ENCODE peak calls at places on chromosomes 5 and 9, in ten cellular contexts. One of them, this sample, is unnamed.

GRCh38 chr5:111308951-111309350 is 84.8 kb downstream of the CAMK4 start:
- DNase-seq in Karpas-422: no peak
- DNase-seq in lung: no peak
- DNase-seq in pancreas: no peak
- DNase-seq in heart left ventricle: no peak
- DNase-seq in GM23338: peak; percentile 49
- DNase-seq in A673: no peak
- DNase-seq in GM06990: no peak
- DNase-seq in sigmoid colon: no peak
- DNase-seq in effector memory CD4-positive, alpha-beta T cell: no peak
- DNase-seq in this sample: peak; percentile 21

GRCh38 chr5:14321936-14322335 is 178.8 kb downstream of the TRIO start:
- DNase-seq in GM23338: no peak
- DNase-seq in effector memory CD4-positive, alpha-beta T cell: no peak
- DNase-seq in GM06990: no peak
- DNase-seq in Karpas-422: no peak
- DNase-seq in heart left ventricle: no peak
- DNase-seq in sigmoid colon: no peak
- DNase-seq in pancreas: no peak
- DNase-seq in lung: no peak
- DNase-seq in A673: no peak
- DNase-seq in this sample: no peak

GRCh38 chr9:35716236-35716635 is 15.8 kb downstream of the TLN1 start:
- DNase-seq in GM06990: no peak
- DNase-seq in pancreas: no peak
- DNase-seq in lung: no peak
- DNase-seq in Karpas-422: no peak
- DNase-seq in A673: no peak
- DNase-seq in heart left ventricle: no peak
- DNase-seq in GM23338: no peak
- DNase-seq in effector memory CD4-positive, alpha-beta T cell: no peak
- DNase-seq in sigmoid colon: peak; percentile 74
- DNase-seq in this sample: no peak

GRCh38 chr5:43215073-43215631 is 23.1 kb downstream of the NIM1K start:
- DNase-seq in effector memory CD4-positive, alpha-beta T cell: no peak
- DNase-seq in pancreas: no peak
- DNase-seq in GM23338: no peak
- DNase-seq in A673: peak; percentile 70
- DNase-seq in Karpas-422: peak; percentile 97
- DNase-seq in lung: peak; percentile 62
- DNase-seq in GM06990: no peak
- DNase-seq in sigmoid colon: no peak
- DNase-seq in heart left ventricle: no peak
- DNase-seq in this sample: no peak

GRCh38 chr5:167759411-167759821 is 532.0 kb upstream of the WWC1 start:
- DNase-seq in pancreas: no peak
- DNase-seq in A673: no peak
- DNase-seq in effector memory CD4-positive, alpha-beta T cell: no peak
- DNase-seq in sigmoid colon: no peak
- DNase-seq in GM23338: no peak
- DNase-seq in lung: no peak
- DNase-seq in GM06990: no peak
- DNase-seq in Karpas-422: no peak
- DNase-seq in heart left ventricle: no peak
- DNase-seq in this sample: no peak

GRCh38 chr9:131045300-131046092 is 36.5 kb downstream of the LAMC3 start:
- DNase-seq in effector memory CD4-positive, alpha-beta T cell: no peak
- DNase-seq in Karpas-422: peak; percentile 66
- DNase-seq in GM23338: no peak
- DNase-seq in lung: no peak
- DNase-seq in heart left ventricle: no peak
- DNase-seq in GM06990: no peak
- DNase-seq in pancreas: no peak
- DNase-seq in A673: no peak
- DNase-seq in sigmoid colon: no peak
- DNase-seq in this sample: no peak

GRCh38 chr5:82719368-82719767 is 357.8 kb downstream of the TMEM167A start:
- DNase-seq in GM06990: peak; percentile 11
- DNase-seq in A673: peak; percentile 59
- DNase-seq in pancreas: no peak
- DNase-seq in GM23338: no peak
- DNase-seq in heart left ventricle: peak; percentile 13
- DNase-seq in lung: no peak
- DNase-seq in sigmoid colon: no peak
- DNase-seq in effector memory CD4-positive, alpha-beta T cell: no peak
- DNase-seq in Karpas-422: no peak
- DNase-seq in this sample: no peak

GRCh38 chr5:175836741-175837729 is 34.3 kb upstream of the CPLX2 start:
- DNase-seq in Karpas-422: no peak
- DNase-seq in pancreas: no peak
- DNase-seq in heart left ventricle: no peak
- DNase-seq in A673: no peak
- DNase-seq in lung: no peak
- DNase-seq in GM23338: peak; percentile 27
- DNase-seq in sigmoid colon: no peak
- DNase-seq in effector memory CD4-positive, alpha-beta T cell: no peak
- DNase-seq in GM06990: no peak
- DNase-seq in this sample: peak; percentile 81

GRCh38 chr5:158922816-158923215 is 176.9 kb downstream of the EBF1 start:
- DNase-seq in sigmoid colon: no peak
- DNase-seq in heart left ventricle: no peak
- DNase-seq in GM23338: no peak
- DNase-seq in GM06990: no peak
- DNase-seq in effector memory CD4-positive, alpha-beta T cell: no peak
- DNase-seq in A673: no peak
- DNase-seq in pancreas: no peak
- DNase-seq in Karpas-422: no peak
- DNase-seq in lung: no peak
- DNase-seq in this sample: no peak

GRCh38 chr5:73985145-73985544 is 359.1 kb downstream of the ARHGEF28 start:
- DNase-seq in heart left ventricle: no peak
- DNase-seq in GM06990: no peak
- DNase-seq in GM23338: peak; percentile 36
- DNase-seq in lung: no peak
- DNase-seq in pancreas: peak; percentile 12
- DNase-seq in sigmoid colon: no peak
- DNase-seq in Karpas-422: no peak
- DNase-seq in effector memory CD4-positive, alpha-beta T cell: no peak
- DNase-seq in A673: peak; percentile 13
- DNase-seq in this sample: peak; percentile 10

GRCh38 chr9:128434340-128434739 is 13.7 kb downstream of the CERCAM start:
- DNase-seq in heart left ventricle: no peak
- DNase-seq in A673: no peak
- DNase-seq in effector memory CD4-positive, alpha-beta T cell: no peak
- DNase-seq in GM23338: no peak
- DNase-seq in lung: no peak
- DNase-seq in pancreas: no peak
- DNase-seq in sigmoid colon: no peak
- DNase-seq in GM06990: no peak
- DNase-seq in Karpas-422: no peak
- DNase-seq in this sample: peak; percentile 41

GRCh38 chr9:83669067-83669466 is 38.7 kb downstream of the UBQLN1 start:
- DNase-seq in GM23338: no peak
- DNase-seq in A673: no peak
- DNase-seq in Karpas-422: no peak
- DNase-seq in lung: no peak
- DNase-seq in sigmoid colon: no peak
- DNase-seq in pancreas: no peak
- DNase-seq in heart left ventricle: no peak
- DNase-seq in GM06990: no peak
- DNase-seq in effector memory CD4-positive, alpha-beta T cell: no peak
- DNase-seq in this sample: no peak

GRCh38 chr9:2461886-2462285 is 159.7 kb upstream of the VLDLR start:
- DNase-seq in Karpas-422: peak; percentile 64
- DNase-seq in sigmoid colon: no peak
- DNase-seq in A673: peak; percentile 79
- DNase-seq in heart left ventricle: no peak
- DNase-seq in GM06990: no peak
- DNase-seq in pancreas: no peak
- DNase-seq in GM23338: no peak
- DNase-seq in lung: no peak
- DNase-seq in effector memory CD4-positive, alpha-beta T cell: no peak
- DNase-seq in this sample: no peak

GRCh38 chr5:66896207-66896606 is 300.0 kb downstream of the MAST4 start:
- DNase-seq in GM06990: no peak
- DNase-seq in A673: no peak
- DNase-seq in effector memory CD4-positive, alpha-beta T cell: no peak
- DNase-seq in GM23338: no peak
- DNase-seq in pancreas: no peak
- DNase-seq in lung: no peak
- DNase-seq in heart left ventricle: no peak
- DNase-seq in sigmoid colon: no peak
- DNase-seq in Karpas-422: no peak
- DNase-seq in this sample: no peak

DNA sequence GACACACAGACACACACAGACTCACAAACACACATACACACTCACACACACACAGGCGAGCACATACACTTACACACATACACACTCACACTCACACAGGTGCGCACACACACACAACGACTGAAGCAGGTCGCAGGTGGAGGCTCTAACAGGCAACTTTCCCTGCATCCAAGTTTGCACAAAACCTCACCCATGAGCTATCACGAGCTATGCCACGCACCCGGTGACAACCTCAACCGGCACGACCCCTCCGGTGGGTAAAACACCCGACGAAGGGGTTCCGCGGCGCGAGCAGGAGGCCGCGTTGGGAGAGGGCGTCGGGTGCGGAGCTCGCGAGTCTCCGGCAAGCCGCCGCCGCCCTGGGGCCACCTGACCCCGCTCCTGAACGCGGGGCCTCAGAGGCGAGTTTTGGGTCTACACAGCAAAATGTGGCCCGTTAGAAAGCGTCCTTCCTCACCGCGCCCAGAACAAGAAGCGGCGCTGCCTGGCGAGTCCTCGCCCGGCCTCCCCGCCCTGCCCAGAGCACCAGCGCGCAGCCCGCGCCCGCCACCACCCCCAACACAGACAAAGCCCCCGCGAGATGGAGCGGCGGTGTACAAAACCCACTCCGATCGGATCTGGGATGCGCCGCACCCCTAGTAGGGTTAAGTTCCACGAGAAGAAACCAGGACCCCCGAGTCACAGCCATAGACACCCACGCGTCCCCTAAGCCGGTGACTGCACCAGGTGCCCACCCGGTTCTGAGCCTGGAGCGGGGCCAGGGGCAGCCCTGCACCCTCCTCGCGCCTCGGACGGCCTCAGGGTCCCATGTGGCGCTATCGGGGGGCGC is 665 bp downstream of the SLC6A3 start:
- DNase-seq in effector memory CD4-positive, alpha-beta T cell: no peak
- DNase-seq in GM06990: no peak
- DNase-seq in A673: no peak
- DNase-seq in heart left ventricle: no peak
- DNase-seq in lung: no peak
- DNase-seq in Karpas-422: no peak
- DNase-seq in GM23338: peak; percentile 58
- DNase-seq in sigmoid colon: no peak
- DNase-seq in pancreas: no peak
- DNase-seq in this sample: peak; percentile 82
- H3K4me3 ChIP-seq in effector memory CD4-positive, alpha-beta T cell: no peak overlapping the region
- H3K4me3 ChIP-seq in GM06990: no peak overlapping the region
- H3K4me3 ChIP-seq in A673: no peak overlapping the region
- H3K4me3 ChIP-seq in heart left ventricle: peak overlapping the region; percentile 20
- H3K4me3 ChIP-seq in lung: no peak overlapping the region
- H3K4me3 ChIP-seq in Karpas-422: no peak overlapping the region
- H3K4me3 ChIP-seq in GM23338: peak overlapping the region; percentile 72
- H3K4me3 ChIP-seq in sigmoid colon: peak overlapping the region; percentile 8
- H3K4me3 ChIP-seq in pancreas: no peak overlapping the region
- H3K4me3 ChIP-seq in this sample: peak overlapping the region; percentile 37

GRCh38 chr9:81852820-81853219 is 75.4 kb upstream of the SPATA31D4 start:
- DNase-seq in A673: no peak
- DNase-seq in GM23338: no peak
- DNase-seq in Karpas-422: no peak
- DNase-seq in lung: no peak
- DNase-seq in pancreas: no peak
- DNase-seq in GM06990: no peak
- DNase-seq in sigmoid colon: no peak
- DNase-seq in effector memory CD4-positive, alpha-beta T cell: no peak
- DNase-seq in heart left ventricle: no peak
- DNase-seq in this sample: no peak
- H3K27me3 ChIP-seq in A673: no peaks in the 10 kb centered on the region
- H3K27me3 ChIP-seq in GM23338: no peaks in the 10 kb centered on the region
- H3K27me3 ChIP-seq in Karpas-422: no peaks in the 10 kb centered on the region
- H3K27me3 ChIP-seq in lung: no peaks in the 10 kb centered on the region
- H3K27me3 ChIP-seq in pancreas: no peaks in the 10 kb centered on the region
- H3K27me3 ChIP-seq in GM06990: no peaks in the 10 kb centered on the region
- H3K27me3 ChIP-seq in sigmoid colon: no peaks in the 10 kb centered on the region
- H3K27me3 ChIP-seq in effector memory CD4-positive, alpha-beta T cell: no peaks in the 10 kb centered on the region
- H3K27me3 ChIP-seq in heart left ventricle: no peaks in the 10 kb centered on the region
- H3K27me3 ChIP-seq in this sample: no peaks in the 10 kb centered on the region

GRCh38 chr9:28166179-28166578 is 592.9 kb upstream of the C9orf72 start:
- DNase-seq in GM06990: no peak
- DNase-seq in Karpas-422: no peak
- DNase-seq in sigmoid colon: no peak
- DNase-seq in A673: peak; percentile 48
- DNase-seq in heart left ventricle: no peak
- DNase-seq in pancreas: no peak
- DNase-seq in effector memory CD4-positive, alpha-beta T cell: no peak
- DNase-seq in GM23338: no peak
- DNase-seq in lung: no peak
- DNase-seq in this sample: no peak

GRCh38 chr9:28158451-28158850 is 585.2 kb upstream of the C9orf72 start:
- DNase-seq in heart left ventricle: no peak
- DNase-seq in lung: no peak
- DNase-seq in sigmoid colon: no peak
- DNase-seq in effector memory CD4-positive, alpha-beta T cell: no peak
- DNase-seq in Karpas-422: no peak
- DNase-seq in GM06990: no peak
- DNase-seq in GM23338: no peak
- DNase-seq in pancreas: no peak
- DNase-seq in A673: peak; percentile 88
- DNase-seq in this sample: no peak

DNA sequence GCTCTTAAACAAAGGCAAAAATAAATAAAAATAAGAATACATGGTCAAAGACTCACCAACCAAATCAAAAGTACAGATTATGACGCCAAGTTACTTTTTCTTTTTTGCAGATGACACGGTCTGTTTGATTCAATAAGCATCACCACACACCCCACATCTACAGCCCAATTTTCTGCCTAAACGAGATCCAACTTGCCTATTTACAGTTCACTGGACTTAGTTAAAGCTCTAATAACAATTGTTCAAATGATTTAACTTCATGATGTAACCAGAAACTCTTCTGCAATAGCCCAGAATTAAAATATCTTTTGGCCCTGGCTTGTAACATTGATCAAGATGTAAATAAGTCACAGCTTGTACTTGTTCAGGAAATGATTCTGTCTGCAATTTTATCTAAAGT is 590.3 kb upstream of the C9orf72 start:
- DNase-seq in GM06990: no peak
- DNase-seq in A673: no peak
- DNase-seq in pancreas: no peak
- DNase-seq in lung: no peak
- DNase-seq in heart left ventricle: no peak
- DNase-seq in effector memory CD4-positive, alpha-beta T cell: no peak
- DNase-seq in Karpas-422: no peak
- DNase-seq in GM23338: no peak
- DNase-seq in sigmoid colon: no peak
- DNase-seq in this sample: no peak
- H3K36me3 ChIP-seq in GM06990: no peaks in the 10 kb centered on the region
- H3K36me3 ChIP-seq in A673: no peaks in the 10 kb centered on the region
- H3K36me3 ChIP-seq in pancreas: no peaks in the 10 kb centered on the region
- H3K36me3 ChIP-seq in lung: no peaks in the 10 kb centered on the region
- H3K36me3 ChIP-seq in heart left ventricle: no peaks in the 10 kb centered on the region
- H3K36me3 ChIP-seq in effector memory CD4-positive, alpha-beta T cell: no peaks in the 10 kb centered on the region
- H3K36me3 ChIP-seq in Karpas-422: no peaks in the 10 kb centered on the region
- H3K36me3 ChIP-seq in GM23338: no peaks in the 10 kb centered on the region
- H3K36me3 ChIP-seq in sigmoid colon: no peaks in the 10 kb centered on the region
- H3K36me3 ChIP-seq in this sample: no peaks in the 10 kb centered on the region

GRCh38 chr9:98253563-98253962 is 1.9 kb downstream of the TBC1D2 start:
- DNase-seq in effector memory CD4-positive, alpha-beta T cell: no peak
- DNase-seq in GM23338: no peak
- DNase-seq in Karpas-422: no peak
- DNase-seq in A673: no peak
- DNase-seq in heart left ventricle: no peak
- DNase-seq in lung: peak; percentile 59
- DNase-seq in sigmoid colon: no peak
- DNase-seq in GM06990: no peak
- DNase-seq in pancreas: no peak
- DNase-seq in this sample: no peak
- H3K4me3 ChIP-seq in effector memory CD4-positive, alpha-beta T cell: no peak overlapping the region
- H3K4me3 ChIP-seq in GM23338: no peak overlapping the region
- H3K4me3 ChIP-seq in Karpas-422: no peak overlapping the region
- H3K4me3 ChIP-seq in A673: no peak overlapping the region
- H3K4me3 ChIP-seq in heart left ventricle: peak overlapping the region; percentile 97
- H3K4me3 ChIP-seq in lung: no peak overlapping the region
- H3K4me3 ChIP-seq in sigmoid colon: no peak overlapping the region
- H3K4me3 ChIP-seq in GM06990: no peak overlapping the region
- H3K4me3 ChIP-seq in pancreas: no peak overlapping the region
- H3K4me3 ChIP-seq in this sample: no peak overlapping the region

This sample was measured in H7.